ENCODE peak calls at places on chromosome 17, in seven cellular contexts. X is IMR-90, I is tibial nerve, Q is PC-3, C is adrenal gland, D is psoas muscle, O is prostate gland. V is an unnamed sample.
A peak's percentile ranks its signal among the peaks of the same experiment; 100 is the strongest.

GRCh38 chr17:10705727-10706126 is 8.3 kb downstream of the ADPRM start:
- DNase-seq in X (no peak), D (no peak), C (no peak), I (no peak), O (no peak), Q (no peak), V (no peak)

GRCh38 chr17:73278465-73279453 is 17.1 kb upstream of the CPSF4L start:
- DNase-seq in D (no peak), X (no peak), Q (peak; percentile 27), I (peak; percentile 72), O (peak; percentile 87), C (peak; percentile 89), V (no peak)

GRCh38 chr17:16423226-16423872 is 8.0 kb downstream of the TRPV2 start:
- DNase-seq in I (no peak), D (no peak), O (no peak), Q (no peak), X (no peak), C (no peak), V (no peak)

GRCh38 chr17:78315355-78316114 is 44.3 kb downstream of the SOCS3 start:
- DNase-seq in Q (peak; percentile 99), I (peak; percentile 76), C (peak; percentile 65), X (peak; percentile 92), D (peak; percentile 88), O (peak; percentile 56), V (peak; percentile 94)

GRCh38 chr17:79927688-79928501 is 88.7 kb upstream of the CBX4 start:
- DNase-seq in D (no peak), O (no peak), I (no peak), C (no peak), Q (no peak), X (no peak), V (no peak)

GRCh38 chr17:29124135-29124930 is 55.9 kb downstream of the MYO18A start:
- DNase-seq in D (no peak), I (no peak), X (peak; percentile 82), O (no peak), C (peak; percentile 75), Q (peak; percentile 72), V (peak; percentile 70)

GRCh38 chr17:48728232-48729231 is at the start of gene HOXB13:
- DNase-seq in X (peak; percentile 39), C (peak; percentile 52), I (no peak), D (no peak), O (peak; percentile 95), Q (peak; percentile 94), V (no peak)

GRCh38 chr17:43454888-43455287 is 28.9 kb upstream of the DHX8 start:
- DNase-seq in I (no peak), D (no peak), X (no peak), C (no peak), Q (no peak), O (no peak), V (no peak)

GRCh38 chr17:28783161-28783560 is 39.4 kb downstream of the TRAF4 start:
- DNase-seq in X (no peak), C (no peak), D (no peak), Q (no peak), O (no peak), I (no peak), V (no peak)

GRCh38 chr17:81342062-81342699 is 47.1 kb upstream of the SLC38A10 start:
- DNase-seq in O (no peak), D (no peak), Q (peak; percentile 43), C (no peak), I (no peak), X (no peak), V (no peak)

GRCh38 chr17:68184141-68184571 is 63.7 kb upstream of the AMZ2 start:
- DNase-seq in D (no peak), I (no peak), O (no peak), X (no peak), Q (no peak), C (no peak), V (no peak)

GRCh38 chr17:3574231-3574630 is 16.6 kb upstream of the TRPV3 start:
- DNase-seq in I (no peak), C (no peak), D (no peak), X (no peak), O (no peak), Q (peak; percentile 73), V (no peak)

GRCh38 chr17:19398301-19399181 is 11.6 kb upstream of the MFAP4 start:
- DNase-seq in C (peak; percentile 60), O (no peak), D (peak; percentile 81), X (no peak), I (peak; percentile 51), Q (peak; percentile 79), V (peak; percentile 84)

GRCh38 chr17:59105852-59106462 is 723 bp downstream of the TRIM37 start:
- DNase-seq in Q (peak; percentile 72), X (peak; percentile 41), O (peak; percentile 65), I (peak; percentile 32), C (peak; percentile 69), D (peak; percentile 75), V (peak; percentile 64)

GRCh38 chr17:50626037-50626574 is 8.6 kb upstream of the ABCC3 start:
- DNase-seq in I (peak; percentile 35), C (peak; percentile 88), Q (peak; percentile 76), X (peak; percentile 62), O (peak; percentile 81), D (peak; percentile 87), V (peak; percentile 79)

GRCh38 chr17:4947010-4947410 is 1.3 kb downstream of the PFN1 start:
- DNase-seq in O (no peak), C (no peak), I (no peak), X (no peak), D (peak; percentile 46), Q (no peak), V (no peak)

GRCh38 chr17:35705230-35705629 is 26.2 kb upstream of the RASL10B start:
- DNase-seq in Q (no peak), D (no peak), O (no peak), I (no peak), X (no peak), C (no peak), V (no peak)

GRCh38 chr17:8941520-8941919 is 24.0 kb downstream of the PIK3R5 start:
- DNase-seq in Q (no peak), O (no peak), C (no peak), D (no peak), I (no peak), X (no peak), V (no peak)

GRCh38 chr17:50927287-50927686 is 61.1 kb upstream of the TOB1 start:
- DNase-seq in I (no peak), O (no peak), Q (no peak), C (no peak), D (peak; percentile 39), X (no peak), V (no peak)

GRCh38 chr17:4584125-4584834 is at the start of gene SMTNL2:
- DNase-seq in D (peak; percentile 93), Q (no peak), I (no peak), X (no peak), C (no peak), O (no peak), V (no peak)

GRCh38 chr17:78197147-78197830 is 10.1 kb downstream of the AFMID start:
- DNase-seq in D (no peak), C (no peak), X (no peak), O (no peak), Q (no peak), I (no peak), V (no peak)

GRCh38 chr17:78735832-78736525 is 46.1 kb downstream of the CYTH1 start:
- DNase-seq in I (no peak), C (no peak), O (peak; percentile 64), Q (peak; percentile 91), D (no peak), X (no peak), V (no peak)

GRCh38 chr17:29645516-29646051 is 22.9 kb upstream of the CORO6 start:
- DNase-seq in Q (no peak), X (peak; percentile 82), C (peak; percentile 55), O (peak; percentile 69), I (peak; percentile 82), D (peak; percentile 90), V (peak; percentile 93)

GRCh38 chr17:57946798-57947358 is 8.3 kb downstream of the CUEDC1 start:
- DNase-seq in Q (peak; percentile 75), I (no peak), D (peak; percentile 63), C (peak; percentile 62), X (peak; percentile 78), O (peak; percentile 52), V (no peak)

GRCh38 chr17:57948555-57949420 is 6.4 kb downstream of the CUEDC1 start:
- DNase-seq in O (no peak), D (peak; percentile 70), Q (peak; percentile 99), I (no peak), X (peak; percentile 96), C (peak; percentile 51), V (no peak)

GRCh38 chr17:57948169-57948554 is 7.0 kb downstream of the CUEDC1 start:
- DNase-seq in Q (no peak), D (peak; percentile 48), O (no peak), I (no peak), C (peak; percentile 40), X (no peak), V (no peak)

GRCh38 chr17:57945999-57946797 is 9.0 kb downstream of the CUEDC1 start:
- DNase-seq in Q (no peak), D (no peak), X (peak; percentile 58), O (peak; percentile 73), I (no peak), C (no peak), V (no peak)

GRCh38 chr17:57947369-57947768 is 7.8 kb downstream of the CUEDC1 start:
- DNase-seq in O (no peak), X (no peak), D (peak; percentile 5), I (no peak), C (no peak), Q (no peak), V (no peak)
- H3K4me3 ChIP-seq in O (no peak overlapping the region), X (no peak overlapping the region), D (peak overlapping the region; percentile 59), I (peak overlapping the region; percentile 17), C (peak overlapping the region; percentile 6), Q (peak overlapping the region; percentile 55), V (no peak overlapping the region)

GRCh38 chr17:56708220-56708567 is 114.7 kb downstream of the NOG start:
- DNase-seq in Q (no peak), D (no peak), O (no peak), C (no peak), X (peak; percentile 26), I (no peak), V (no peak)
- H3K27ac ChIP-seq in Q (no peak overlapping the region), D (no peak overlapping the region), O (no peak overlapping the region), C (no peak overlapping the region), X (peak overlapping the region; percentile 59), I (no peak overlapping the region), V (no peak overlapping the region)

DNA sequence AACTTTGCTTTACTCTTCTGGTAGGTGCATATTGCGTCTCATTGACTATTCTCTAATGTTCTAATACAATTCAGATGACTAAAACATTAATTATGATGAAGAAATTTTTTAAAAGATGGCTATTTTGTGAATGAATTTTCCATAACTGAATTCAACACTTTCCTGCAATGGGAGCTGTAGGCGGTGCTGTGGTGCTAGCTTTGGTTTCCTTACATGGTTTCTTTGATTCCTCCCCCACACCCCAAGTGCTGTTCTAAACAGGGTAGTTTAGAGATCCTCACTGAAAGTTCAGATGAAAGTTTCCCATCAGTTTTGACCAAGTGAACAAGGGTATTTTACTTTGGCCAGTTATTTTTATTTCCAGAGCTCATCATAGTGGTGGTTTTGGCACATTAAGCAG is 26.0 kb upstream of the MRC2 start:
- DNase-seq in X (no peak), O (no peak), D (no peak), C (no peak), Q (no peak), I (no peak), V (no peak)
- TF ChIP-seq CTCF in X (no peak), O (no peak), D (no peak), C (no peak), Q (no peak), I (no peak), V (no peak)

GRCh38 chr17:41837761-41838538 is at the start of gene KLHL10:
- DNase-seq in I (no peak), D (no peak), X (no peak), Q (no peak), C (no peak), O (no peak), V (no peak)
- H3K4me3 ChIP-seq in I (no peak within 1 kb of the TSS), D (peak within 1 kb of the TSS; percentile 97), X (no peak within 1 kb of the TSS), Q (peak within 1 kb of the TSS; percentile 95), C (no peak within 1 kb of the TSS), O (peak within 1 kb of the TSS; percentile 79), V (no peak within 1 kb of the TSS)

V was measured in right atrium auricular region.